ENCODE peak calls at places on chromosomes 5 and 9, in six cellular contexts. K, X, O, P, B and H are unnamed samples.

GRCh38 chr5:55899344-55899743 is 48.2 kb downstream of the IL31RA start:
- DNase-seq in K (no peak), X (no peak), O (no peak), P (no peak), B (no peak), H (no peak)

GRCh38 chr9:109194157-109194556 is 27.1 kb upstream of the FRRS1L start:
- DNase-seq in K (no peak), X (no peak), O (no peak), P (no peak), B (no peak), H (no peak)

GRCh38 chr5:87413116-87413645 is 451 bp upstream of the CCNH start:
- DNase-seq in K (no peak), X (no peak), O (no peak), P (no peak), B (no peak), H (no peak)

GRCh38 chr9:32339424-32339823 is 45.0 kb upstream of the ACO1 start:
- DNase-seq in K (no peak), X (no peak), O (peak; percentile 12), P (no peak), B (no peak), H (no peak)

GRCh38 chr5:157802747-157803146 is 56.2 kb downstream of the CLINT1 start:
- DNase-seq in K (no peak), X (no peak), O (no peak), P (no peak), B (no peak), H (no peak)

GRCh38 chr9:14251146-14252071 is 62.5 kb downstream of the NFIB start:
- DNase-seq in K (peak; percentile 7), X (no peak), O (peak; percentile 3), P (peak; percentile 50), B (no peak), H (no peak)

GRCh38 chr9:128349772-128350171 is 9.4 kb downstream of the SLC27A4 start:
- DNase-seq in K (no peak), X (no peak), O (no peak), P (no peak), B (no peak), H (no peak)

GRCh38 chr9:107943901-107944300 is 454.3 kb upstream of the KLF4 start:
- DNase-seq in K (no peak), X (no peak), O (no peak), P (no peak), B (no peak), H (no peak)

GRCh38 chr5:92309336-92309991 is 926.3 kb upstream of the ARRDC3 start:
- DNase-seq in K (peak; percentile 13), X (no peak), O (no peak), P (peak; percentile 11), B (peak; percentile 53), H (no peak)

GRCh38 chr9:132541966-132542830 is 40.2 kb upstream of the BARHL1 start:
- DNase-seq in K (no peak), X (no peak), O (no peak), P (no peak), B (no peak), H (no peak)

GRCh38 chr5:90054612-90055011 is 354.9 kb downstream of the CETN3 start:
- DNase-seq in K (no peak), X (no peak), O (no peak), P (no peak), B (no peak), H (no peak)

GRCh38 chr5:157451806-157452205 is 8.2 kb upstream of the NIPAL4 start:
- DNase-seq in K (no peak), X (peak; percentile 27), O (no peak), P (no peak), B (no peak), H (no peak)

GRCh38 chr5:32767948-32768427 is 56.9 kb downstream of the NPR3 start:
- DNase-seq in K (peak; percentile 54), X (no peak), O (no peak), P (peak; percentile 80), B (no peak), H (no peak)

GRCh38 chr9:33120620-33121019 is 44.1 kb upstream of the SMU1 start:
- DNase-seq in K (no peak), X (no peak), O (no peak), P (no peak), B (no peak), H (no peak)

GRCh38 chr9:127742435-127743088 is 7.5 kb upstream of the TOR2A start:
- DNase-seq in K (no peak), X (peak; percentile 96), O (no peak), P (no peak), B (peak; percentile 81), H (peak; percentile 77)

GRCh38 chr5:170832241-170832640 is 29.6 kb upstream of the RANBP17 start:
- DNase-seq in K (no peak), X (no peak), O (no peak), P (no peak), B (no peak), H (no peak)

GRCh38 chr5:81789033-81789432 is 38.1 kb upstream of the SSBP2 start:
- DNase-seq in K (no peak), X (no peak), O (no peak), P (no peak), B (no peak), H (no peak)

GRCh38 chr5:168076561-168076991 is 214.9 kb upstream of the WWC1 start:
- DNase-seq in K (peak; percentile 2), X (peak; percentile 84), O (no peak), P (peak; percentile 16), B (peak; percentile 54), H (peak; percentile 16)

GRCh38 chr9:20760246-20760901 is 76.3 kb downstream of the FOCAD start:
- DNase-seq in K (no peak), X (no peak), O (no peak), P (no peak), B (no peak), H (no peak)

GRCh38 chr5:142356318-142356715 is 31.5 kb upstream of the SPRY4 start:
- DNase-seq in K (no peak), X (no peak), O (no peak), P (no peak), B (no peak), H (no peak)

GRCh38 chr9:4490705-4491620 is 695 bp downstream of the SLC1A1 start:
- DNase-seq in K (no peak), X (peak; percentile 63), O (no peak), P (no peak), B (peak; percentile 58), H (no peak)

GRCh38 chr9:16202913-16203734 is 650.3 kb downstream of the CCDC171 start:
- DNase-seq in K (no peak), X (no peak), O (no peak), P (no peak), B (no peak), H (peak; percentile 54)

GRCh38 chr5:58318468-58318867 is 141.4 kb downstream of the PLK2 start:
- DNase-seq in K (no peak), X (no peak), O (no peak), P (no peak), B (no peak), H (no peak)
- TF ChIP-seq YY1 in K (no peak), X (no peak), O (no peak), P (no peak), B (no peak), H (no peak)

GRCh38 chr5:131466171-131466766 is 168.8 kb downstream of the RAPGEF6 start:
- DNase-seq in K (no peak), X (no peak), O (no peak), P (no peak), B (no peak), H (no peak)
- TF ChIP-seq YY1 in K (no peak), X (no peak), O (no peak), P (no peak), B (no peak), H (no peak)

GRCh38 chr9:98913705-98914104 is 30.0 kb upstream of the COL15A1 start:
- DNase-seq in K (no peak), X (no peak), O (no peak), P (no peak), B (no peak), H (no peak)

GRCh38 chr9:98917691-98918487 is 25.8 kb upstream of the COL15A1 start:
- DNase-seq in K (no peak), X (no peak), O (no peak), P (no peak), B (no peak), H (no peak)

GRCh38 chr9:98913044-98913443 is 30.7 kb upstream of the COL15A1 start:
- DNase-seq in K (no peak), X (no peak), O (no peak), P (no peak), B (no peak), H (no peak)

GRCh38 chr9:98915599-98915998 is 28.1 kb upstream of the COL15A1 start:
- DNase-seq in K (no peak), X (no peak), O (no peak), P (no peak), B (no peak), H (no peak)

DNA sequence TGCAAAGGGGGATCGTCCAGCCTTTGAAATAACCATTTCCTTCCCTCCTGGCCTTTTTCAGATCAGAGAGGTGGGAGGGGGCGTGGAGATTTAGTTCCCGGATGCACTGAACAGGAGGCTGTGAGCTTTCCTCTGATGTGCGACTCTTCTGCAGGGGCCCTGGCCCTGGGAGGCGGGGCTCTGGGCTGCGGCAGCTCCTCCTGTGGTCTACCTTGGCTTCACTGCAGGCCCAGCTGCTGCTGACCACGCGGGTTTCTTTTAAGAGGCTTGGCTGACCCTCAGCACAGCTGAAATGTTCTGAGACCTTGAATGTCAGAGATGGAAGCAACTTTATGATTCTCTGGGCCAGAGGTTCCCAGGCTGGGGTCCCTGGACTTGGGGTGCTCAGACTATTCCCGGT is 27.0 kb upstream of the COL15A1 start:
- DNase-seq in K (no peak), X (no peak), O (no peak), P (no peak), B (no peak), H (no peak)
- TF ChIP-seq YY1 in K (no peak), X (no peak), O (no peak), P (no peak), B (no peak), H (no peak)

GRCh38 chr5:76662521-76662920 is 39.3 kb upstream of the F2RL2 start:
- DNase-seq in K (no peak), X (no peak), O (no peak), P (no peak), B (no peak), H (no peak)

GRCh38 chr5:76652809-76653414 is 29.7 kb upstream of the F2RL2 start:
- DNase-seq in K (no peak), X (no peak), O (peak; percentile 12), P (no peak), B (no peak), H (no peak)

GRCh38 chr5:76657683-76658311 is 34.6 kb upstream of the F2RL2 start:
- DNase-seq in K (no peak), X (no peak), O (no peak), P (no peak), B (no peak), H (no peak)

GRCh38 chr5:76660360-76660759 is 37.2 kb upstream of the F2RL2 start:
- DNase-seq in K (no peak), X (no peak), O (no peak), P (no peak), B (no peak), H (no peak)

DNA sequence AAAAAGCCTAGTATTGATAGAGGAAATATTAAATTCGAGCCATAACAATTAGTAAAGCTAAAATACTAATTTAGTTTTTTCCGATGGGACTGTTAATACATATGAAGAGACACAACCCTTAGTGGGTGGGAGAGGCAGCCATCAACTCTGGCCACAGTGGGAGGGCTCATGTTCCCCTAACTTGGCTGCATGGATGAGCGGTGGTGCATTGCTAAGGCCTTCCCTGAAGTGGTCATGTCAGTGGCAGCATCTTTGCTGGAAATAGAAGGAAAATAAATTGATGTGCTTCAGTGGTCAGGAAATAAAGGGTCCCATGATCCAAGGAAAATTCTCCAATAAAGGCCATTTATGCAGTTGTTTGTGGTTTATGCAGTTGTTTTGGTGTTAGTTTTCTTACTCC is 33.9 kb upstream of the F2RL2 start:
- DNase-seq in K (no peak), X (no peak), O (no peak), P (no peak), B (no peak), H (no peak)
- TF ChIP-seq YY1 in K (no peak), X (no peak), O (no peak), P (no peak), B (no peak), H (no peak)